ENCODE peak calls at places on chromosomes 1 and 21, in five cellular contexts. U is cortex of kidney, P is fibroblast of the conjunctiva, F is progenitor cell of endocrine pancreas, H is amniotic epithelial cell. A is an unnamed sample.
A peak's percentile ranks its signal among the peaks of the same experiment; 100 is the strongest.

GRCh38 chr1:232894436-232894835 is 56.0 kb upstream of the NTPCR start:
- DNase-seq in U (no peak), P (no peak), F (no peak), H (no peak), A (no peak)

GRCh38 chr21:44304846-44305245 is 5.0 kb downstream of the PFKL start:
- DNase-seq in U (no peak), P (peak; percentile 30), F (peak; percentile 50), H (peak; percentile 32), A (peak; percentile 60)

GRCh38 chr1:167126811-167127210 is 32.9 kb downstream of the STYXL2 start:
- DNase-seq in U (no peak), P (no peak), F (no peak), H (no peak), A (no peak)

GRCh38 chr1:152783095-152783494 is 3.0 kb upstream of the LCE1E start:
- DNase-seq in U (no peak), P (no peak), F (no peak), H (no peak), A (no peak)

GRCh38 chr1:209883341-209883971 is 54.6 kb upstream of the SYT14 start:
- DNase-seq in U (no peak), P (no peak), F (no peak), H (peak; percentile 85), A (no peak)

GRCh38 chr1:234518876-234519275 is 39.9 kb upstream of the TARBP1 start:
- DNase-seq in U (no peak), P (no peak), F (no peak), H (no peak), A (no peak)

GRCh38 chr1:19353596-19353995 is 41.5 kb downstream of the SLC66A1 start:
- DNase-seq in U (no peak), P (no peak), F (no peak), H (no peak), A (no peak)

GRCh38 chr1:37697090-37697489 is 4.8 kb downstream of the CDCA8 start:
- DNase-seq in U (no peak), P (no peak), F (no peak), H (no peak), A (no peak)

GRCh38 chr21:46307625-46308024 is 16.0 kb downstream of the C21orf58 start:
- DNase-seq in U (no peak), P (no peak), F (no peak), H (peak; percentile 28), A (no peak)

GRCh38 chr1:180311011-180311730 is 81.1 kb downstream of the LHX4 start:
- DNase-seq in U (no peak), P (no peak), F (no peak), H (peak; percentile 24), A (no peak)

GRCh38 chr1:174996474-174996873 is 3.3 kb upstream of the CACYBP start:
- DNase-seq in U (no peak), P (no peak), F (no peak), H (peak; percentile 44), A (no peak)

GRCh38 chr1:246067432-246068021 is 439.6 kb downstream of the SMYD3 start:
- DNase-seq in U (no peak), P (peak; percentile 1), F (no peak), H (peak; percentile 12), A (no peak)

GRCh38 chr1:149932474-149932873 is 4.2 kb downstream of the MTMR11 start:
- DNase-seq in U (no peak), P (no peak), F (no peak), H (no peak), A (no peak)

GRCh38 chr1:6103854-6104530 is 58.3 kb downstream of the KCNAB2 start:
- DNase-seq in U (no peak), P (no peak), F (no peak), H (no peak), A (no peak)

GRCh38 chr21:25441835-25442234 is 165.4 kb downstream of the MRPL39 start:
- DNase-seq in U (no peak), P (no peak), F (no peak), H (no peak), A (no peak)

GRCh38 chr1:5998051-5998905 is 6.1 kb upstream of the NPHP4 start:
- DNase-seq in U (no peak), P (no peak), F (no peak), H (no peak), A (no peak)

GRCh38 chr21:33858672-33859372 is 56.8 kb downstream of the ATP5PO start:
- DNase-seq in U (no peak), P (no peak), F (no peak), H (no peak), A (no peak)

GRCh38 chr1:64223329-64224151 is 20.1 kb downstream of the UBE2U start:
- DNase-seq in U (no peak), P (peak; percentile 23), F (no peak), H (peak; percentile 98), A (no peak)

GRCh38 chr1:24074196-24074595 is 37.7 kb downstream of the MYOM3 start:
- DNase-seq in U (no peak), P (no peak), F (no peak), H (no peak), A (no peak)

GRCh38 chr21:27212444-27212843 is 245.6 kb upstream of the ADAMTS5 start:
- DNase-seq in U (no peak), P (no peak), F (no peak), H (no peak), A (no peak)

GRCh38 chr1:5597991-5598823 is 394.0 kb downstream of the NPHP4 start:
- DNase-seq in U (no peak), P (no peak), F (no peak), H (no peak), A (no peak)

GRCh38 chr1:84505167-84506001 is 802 bp upstream of the SPATA1 start:
- DNase-seq in U (peak; percentile 66), P (peak; percentile 20), F (no peak), H (peak; percentile 64), A (no peak)

GRCh38 chr21:32456497-32456918 is 44.0 kb downstream of the EVA1C start:
- DNase-seq in U (no peak), P (no peak), F (no peak), H (peak; percentile 67), A (no peak)

GRCh38 chr1:3892748-3893147 is 7.3 kb downstream of the C1orf174 start:
- DNase-seq in U (no peak), P (no peak), F (no peak), H (no peak), A (no peak)

GRCh38 chr1:36956570-36956969 is 77.7 kb downstream of the GRIK3 start:
- DNase-seq in U (no peak), P (no peak), F (no peak), H (no peak), A (no peak)

GRCh38 chr1:93869653-93870052 is 9.4 kb downstream of the DNTTIP2 start:
- DNase-seq in U (no peak), P (no peak), F (no peak), H (no peak), A (no peak)

GRCh38 chr1:11518016-11518670 is 39.2 kb downstream of the DISP3 start:
- DNase-seq in U (no peak), P (no peak), F (no peak), H (no peak), A (no peak)

A was measured in endothelial cell.